ENCODE peak calls at places on chromosomes 7 and 10, in four cellular contexts. F is A549, V is uterus, C is HepG2. I is an unnamed sample.

GRCh38 chr7:89607797-89608196 is 546.5 kb upstream of the STEAP1 start:
- DNase-seq in F (no peak), V (no peak), C (no peak), I (no peak)

GRCh38 chr10:110093722-110094121 is 85.9 kb downstream of the ADD3 start:
- DNase-seq in C (no peak), F (no peak), V (no peak), I (no peak)

GRCh38 chr7:81514546-81514945 is 255.3 kb downstream of the HGF start:
- DNase-seq in C (no peak), V (no peak), F (no peak), I (no peak)

GRCh38 chr10:130191380-130191779 is 55.2 kb downstream of the GLRX3 start:
- DNase-seq in F (no peak), V (no peak), C (no peak), I (no peak)

GRCh38 chr7:105920766-105921165 is 42.3 kb upstream of the CDHR3 start:
- DNase-seq in V (no peak), F (no peak), C (no peak), I (no peak)

GRCh38 chr7:104627516-104627915 is 299.1 kb downstream of the LHFPL3 start:
- DNase-seq in C (no peak), V (no peak), F (no peak), I (no peak)

GRCh38 chr10:68135362-68135761 is 26.1 kb downstream of the MYPN start:
- DNase-seq in F (no peak), C (no peak), V (no peak), I (no peak)

GRCh38 chr10:104736006-104736405 is 94.9 kb downstream of the SORCS3 start:
- DNase-seq in F (no peak), V (no peak), C (no peak), I (no peak)

GRCh38 chr10:3467052-3467906 is 294.7 kb upstream of the PITRM1 start:
- DNase-seq in V (peak), C (no peak), F (peak), I (peak)

GRCh38 chr10:18224626-18225445 is 84.6 kb downstream of the CACNB2 start:
- DNase-seq in C (no peak), V (peak), F (no peak), I (peak)

GRCh38 chr7:105046414-105046813 is 32.4 kb downstream of the KMT2E start:
- DNase-seq in V (no peak), F (no peak), C (no peak), I (no peak)

GRCh38 chr7:17690030-17690429 is 250.3 kb downstream of the SNX13 start:
- DNase-seq in C (no peak), F (peak), V (no peak), I (no peak)

GRCh38 chr7:141411133-141411532 is 140.1 kb upstream of the AGK start:
- DNase-seq in C (no peak), V (no peak), F (no peak), I (no peak)

GRCh38 chr10:85927952-85928677 is 438.5 kb downstream of the GRID1 start:
- DNase-seq in V (no peak), C (no peak), F (no peak), I (peak)

GRCh38 chr7:148535227-148535626 is 55.3 kb upstream of the C7orf33 start:
- DNase-seq in F (peak), C (no peak), V (no peak), I (no peak)

GRCh38 chr7:82443044-82443800 is at the start of gene CACNA2D1:
- DNase-seq in C (no peak), F (no peak), V (peak), I (no peak)

GRCh38 chr7:74334026-74334425 is 44.8 kb downstream of the CLIP2 start:
- DNase-seq in F (peak), V (no peak), C (no peak), I (no peak)

GRCh38 chr10:5553400-5554170 is 28.8 kb downstream of the CALML3 start:
- DNase-seq in V (no peak), F (no peak), C (no peak), I (no peak)

GRCh38 chr10:93039721-93040120 is 20.9 kb upstream of the CYP26C1 start:
- DNase-seq in V (no peak), C (peak), F (peak), I (no peak)

GRCh38 chr10:80171248-80171660 is 34.1 kb downstream of the ANXA11 start:
- DNase-seq in C (no peak), F (no peak), V (no peak), I (no peak)

GRCh38 chr7:128921866-128922440 is 11.4 kb upstream of the KCP start:
- DNase-seq in F (no peak), C (no peak), V (no peak), I (no peak)

GRCh38 chr7:41792099-41792498 is 89.2 kb upstream of the INHBA start:
- DNase-seq in C (no peak), V (no peak), F (peak), I (no peak)

GRCh38 chr10:70404906-70405824 is 1.2 kb downstream of the EIF4EBP2 start:
- DNase-seq in C (peak), F (peak), V (peak), I (peak)

GRCh38 chr7:88218836-88219605 is 817 bp downstream of the SRI start:
- DNase-seq in V (peak), C (no peak), F (no peak), I (no peak)
- TF ChIP-seq POLR2A in V (no peak), C (no peak), F (no peak), I (no peak)

GRCh38 chr7:29883462-29884398 is 77.4 kb downstream of the WIPF3 start:
- DNase-seq in V (peak), C (no peak), F (no peak), I (peak)
- H3K4me3 ChIP-seq in V (peak), C (no peak), F (no peak), I (peak)

GRCh38 chr7:47627580-47628283 is 45.8 kb upstream of the TNS3 start:
- DNase-seq in F (no peak), C (no peak), V (no peak), I (no peak)
- TF ChIP-seq POLR2A in F (no peak), C (no peak), V (no peak), I (no peak)

GRCh38 chr7:147477526-147477925 is 1113.0 kb upstream of the C7orf33 start:
- DNase-seq in C (no peak), F (no peak), V (no peak), I (no peak)

GRCh38 chr7:147474862-147475261 is 1115.7 kb upstream of the C7orf33 start:
- DNase-seq in C (no peak), V (no peak), F (no peak), I (no peak)

DNA sequence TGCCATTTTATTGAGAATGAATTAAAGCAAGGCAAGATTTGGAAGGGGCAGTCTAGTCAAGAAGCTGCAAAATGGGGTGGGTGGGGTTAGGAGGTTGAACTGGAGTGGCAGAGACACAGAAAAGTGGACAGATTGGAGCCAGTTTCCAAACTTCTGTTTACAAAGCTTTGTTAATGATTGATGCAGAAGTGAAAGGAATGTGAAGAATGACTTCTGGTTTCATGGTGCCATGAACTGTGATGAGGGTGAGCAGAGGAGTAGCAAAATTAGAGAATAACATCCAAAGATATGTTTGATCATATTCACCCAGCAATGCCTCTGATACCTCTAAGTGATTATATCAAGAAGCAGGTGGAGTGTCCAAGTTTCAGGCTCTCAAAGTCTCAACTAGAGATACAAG is 1118.0 kb upstream of the C7orf33 start:
- DNase-seq in C (no peak), V (no peak), F (no peak), I (no peak)
- H3K4me3 ChIP-seq in C (no peak), V (no peak), F (no peak), I (no peak)

GRCh38 chr10:33134011-33134751 is 176.2 kb upstream of the ITGB1 start:
- DNase-seq in V (peak), C (peak), F (peak), I (no peak)
- TF ChIP-seq POLR2A in V (no peak), C (no peak), F (no peak), I (no peak)

DNA sequence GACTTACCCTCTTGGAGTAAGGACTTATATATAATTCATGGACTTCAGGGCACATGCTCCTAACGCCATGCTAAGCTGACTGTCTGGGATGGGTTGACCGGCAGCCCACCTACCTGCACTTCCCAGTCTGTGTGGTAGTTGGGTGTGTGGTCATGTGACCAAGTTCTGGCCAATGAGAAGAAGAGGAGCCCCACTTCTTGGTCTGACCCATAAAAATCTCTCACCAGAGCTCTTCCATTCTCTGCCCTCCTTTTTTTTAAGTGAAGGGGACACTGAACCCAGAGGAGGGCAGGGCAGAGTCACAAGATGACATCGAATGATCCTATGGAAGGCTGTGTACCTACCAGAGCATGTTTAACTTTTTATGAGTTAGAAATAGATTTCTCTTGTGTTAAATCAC is 370.1 kb downstream of the FRMD4A start:
- DNase-seq in C (no peak), V (no peak), F (no peak), I (no peak)
- H3K4me3 ChIP-seq in C (no peak), V (no peak), F (no peak), I (no peak)

DNA sequence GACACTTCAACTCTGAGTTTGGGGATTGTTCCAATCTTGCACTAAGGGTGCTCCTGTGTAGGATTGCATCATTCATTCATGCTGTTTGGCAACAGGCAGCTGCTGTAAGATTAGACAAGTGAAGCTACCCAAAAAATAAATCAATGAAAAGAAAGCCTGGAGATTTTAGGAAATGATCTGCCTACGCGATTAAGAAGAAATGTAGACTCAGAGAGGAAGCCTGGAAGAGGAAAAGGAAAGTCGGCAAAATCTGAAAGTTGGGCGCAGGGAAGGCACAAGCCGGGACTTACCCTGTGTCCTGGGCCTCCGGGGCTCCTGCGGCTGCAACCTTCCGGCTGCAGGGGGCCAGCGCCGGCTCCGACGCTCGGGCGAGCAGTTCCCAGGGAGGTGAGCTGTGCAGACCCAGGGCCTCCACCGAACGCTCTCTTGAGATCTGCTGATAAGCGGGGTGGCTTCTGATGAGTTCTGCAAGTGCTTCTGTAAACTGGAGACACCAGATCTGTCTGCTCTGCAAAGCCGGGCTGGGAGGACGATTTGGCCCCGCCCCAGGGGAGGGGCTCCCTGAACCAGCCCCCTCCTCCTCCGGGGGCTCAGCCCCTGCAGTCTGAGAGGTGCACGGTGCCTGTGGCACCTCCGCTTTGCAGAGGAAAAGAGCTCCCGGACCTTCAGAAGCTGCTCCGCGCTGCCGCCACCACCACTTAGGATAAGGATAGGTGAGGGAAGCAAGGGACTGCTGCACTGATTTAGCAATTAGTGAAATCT is 17.4 kb downstream of the PSPH start:
- DNase-seq in C (peak), F (peak), V (peak), I (no peak)
- TF ChIP-seq POLR2A in C (peak), F (peak), V (no peak), I (no peak)

GRCh38 chr10:97428572-97428981 is 2.6 kb downstream of the PGAM1 start:
- DNase-seq in C (no peak), V (no peak), F (no peak), I (no peak)
- H3K4me3 ChIP-seq in C (peak), V (no peak), F (peak), I (no peak)

I was measured in esophagus muscularis mucosa.